ENCODE peak calls at places on chromosomes 13 and 19, in nine cellular contexts. One of them, this sample, is unnamed.

GRCh38 chr19:19782783-19783182 is 38.8 kb downstream of the ZNF506 start:
- DNase-seq in astrocyte of the spinal cord: no peak
- DNase-seq in tibial artery: no peak
- DNase-seq in RWPE1: no peak
- DNase-seq in uterus: no peak
- DNase-seq in GM20000: no peak
- DNase-seq in Peyer's patch: no peak
- DNase-seq in dorsolateral prefrontal cortex: no peak
- DNase-seq in progenitor cell of endocrine pancreas: no peak
- DNase-seq in this sample: no peak

GRCh38 chr13:101915755-101916107 is 463.3 kb downstream of the ITGBL1 start:
- DNase-seq in astrocyte of the spinal cord: no peak
- DNase-seq in tibial artery: no peak
- DNase-seq in RWPE1: no peak
- DNase-seq in uterus: no peak
- DNase-seq in GM20000: no peak
- DNase-seq in Peyer's patch: no peak
- DNase-seq in dorsolateral prefrontal cortex: no peak
- DNase-seq in progenitor cell of endocrine pancreas: no peak
- DNase-seq in this sample: peak

GRCh38 chr19:2385053-2385721 is 25.1 kb downstream of the TMPRSS9 start:
- DNase-seq in astrocyte of the spinal cord: peak
- DNase-seq in tibial artery: no peak
- DNase-seq in RWPE1: peak
- DNase-seq in uterus: no peak
- DNase-seq in GM20000: peak
- DNase-seq in Peyer's patch: no peak
- DNase-seq in dorsolateral prefrontal cortex: no peak
- DNase-seq in progenitor cell of endocrine pancreas: no peak
- DNase-seq in this sample: peak

GRCh38 chr13:98155475-98156111 is 12.7 kb downstream of the FARP1 start:
- DNase-seq in astrocyte of the spinal cord: peak
- DNase-seq in tibial artery: no peak
- DNase-seq in RWPE1: no peak
- DNase-seq in uterus: no peak
- DNase-seq in GM20000: no peak
- DNase-seq in Peyer's patch: no peak
- DNase-seq in dorsolateral prefrontal cortex: no peak
- DNase-seq in progenitor cell of endocrine pancreas: no peak
- DNase-seq in this sample: no peak

GRCh38 chr19:19461671-19462622 is 53.4 kb downstream of the TSSK6 start:
- DNase-seq in astrocyte of the spinal cord: peak
- DNase-seq in tibial artery: peak
- DNase-seq in RWPE1: no peak
- DNase-seq in uterus: peak
- DNase-seq in GM20000: no peak
- DNase-seq in Peyer's patch: no peak
- DNase-seq in dorsolateral prefrontal cortex: no peak
- DNase-seq in progenitor cell of endocrine pancreas: peak
- DNase-seq in this sample: peak

GRCh38 chr13:99307648-99308339 is 595 bp upstream of the GPR183 start:
- DNase-seq in astrocyte of the spinal cord: peak
- DNase-seq in tibial artery: peak
- DNase-seq in RWPE1: peak
- DNase-seq in uterus: no peak
- DNase-seq in GM20000: no peak
- DNase-seq in Peyer's patch: peak
- DNase-seq in dorsolateral prefrontal cortex: no peak
- DNase-seq in progenitor cell of endocrine pancreas: no peak
- DNase-seq in this sample: no peak

GRCh38 chr19:3359850-3360493 is 6.4 kb upstream of the NFIC start:
- DNase-seq in astrocyte of the spinal cord: no peak
- DNase-seq in tibial artery: no peak
- DNase-seq in RWPE1: no peak
- DNase-seq in uterus: no peak
- DNase-seq in GM20000: peak
- DNase-seq in Peyer's patch: no peak
- DNase-seq in dorsolateral prefrontal cortex: no peak
- DNase-seq in progenitor cell of endocrine pancreas: no peak
- DNase-seq in this sample: no peak

GRCh38 chr19:16885166-16885565 is 3.6 kb upstream of the F2RL3 start:
- DNase-seq in astrocyte of the spinal cord: no peak
- DNase-seq in tibial artery: no peak
- DNase-seq in RWPE1: no peak
- DNase-seq in uterus: no peak
- DNase-seq in GM20000: no peak
- DNase-seq in Peyer's patch: no peak
- DNase-seq in dorsolateral prefrontal cortex: no peak
- DNase-seq in progenitor cell of endocrine pancreas: no peak
- DNase-seq in this sample: no peak

GRCh38 chr13:80444240-80445015 is 103.5 kb upstream of the SPRY2 start:
- DNase-seq in astrocyte of the spinal cord: no peak
- DNase-seq in tibial artery: no peak
- DNase-seq in RWPE1: no peak
- DNase-seq in uterus: no peak
- DNase-seq in GM20000: no peak
- DNase-seq in Peyer's patch: no peak
- DNase-seq in dorsolateral prefrontal cortex: no peak
- DNase-seq in progenitor cell of endocrine pancreas: no peak
- DNase-seq in this sample: no peak

GRCh38 chr19:3506384-3507340 is 551 bp downstream of the FZR1 start:
- DNase-seq in astrocyte of the spinal cord: no peak
- DNase-seq in tibial artery: peak
- DNase-seq in RWPE1: no peak
- DNase-seq in uterus: peak
- DNase-seq in GM20000: peak
- DNase-seq in Peyer's patch: peak
- DNase-seq in dorsolateral prefrontal cortex: no peak
- DNase-seq in progenitor cell of endocrine pancreas: no peak
- DNase-seq in this sample: no peak

GRCh38 chr13:110250258-110250891 is 56.6 kb downstream of the COL4A1 start:
- DNase-seq in astrocyte of the spinal cord: peak
- DNase-seq in tibial artery: peak
- DNase-seq in RWPE1: no peak
- DNase-seq in uterus: peak
- DNase-seq in GM20000: no peak
- DNase-seq in Peyer's patch: no peak
- DNase-seq in dorsolateral prefrontal cortex: no peak
- DNase-seq in progenitor cell of endocrine pancreas: no peak
- DNase-seq in this sample: no peak

GRCh38 chr13:97185751-97186150 is 36.4 kb upstream of the MBNL2 start:
- DNase-seq in astrocyte of the spinal cord: no peak
- DNase-seq in tibial artery: no peak
- DNase-seq in RWPE1: no peak
- DNase-seq in uterus: no peak
- DNase-seq in GM20000: no peak
- DNase-seq in Peyer's patch: no peak
- DNase-seq in dorsolateral prefrontal cortex: no peak
- DNase-seq in progenitor cell of endocrine pancreas: no peak
- DNase-seq in this sample: no peak

GRCh38 chr19:16660763-16661479 is at the start of gene TMEM38A:
- DNase-seq in astrocyte of the spinal cord: no peak
- DNase-seq in tibial artery: peak
- DNase-seq in RWPE1: peak
- DNase-seq in uterus: peak
- DNase-seq in GM20000: peak
- DNase-seq in Peyer's patch: peak
- DNase-seq in dorsolateral prefrontal cortex: no peak
- DNase-seq in progenitor cell of endocrine pancreas: peak
- DNase-seq in this sample: peak

GRCh38 chr13:37534181-37534580 is 64.4 kb downstream of the POSTN start:
- DNase-seq in astrocyte of the spinal cord: peak
- DNase-seq in tibial artery: no peak
- DNase-seq in RWPE1: peak
- DNase-seq in uterus: no peak
- DNase-seq in GM20000: no peak
- DNase-seq in Peyer's patch: no peak
- DNase-seq in dorsolateral prefrontal cortex: no peak
- DNase-seq in progenitor cell of endocrine pancreas: no peak
- DNase-seq in this sample: no peak

GRCh38 chr13:33328691-33329090 is 43.1 kb upstream of the STARD13 start:
- DNase-seq in astrocyte of the spinal cord: no peak
- DNase-seq in tibial artery: no peak
- DNase-seq in RWPE1: no peak
- DNase-seq in uterus: no peak
- DNase-seq in GM20000: no peak
- DNase-seq in Peyer's patch: no peak
- DNase-seq in dorsolateral prefrontal cortex: no peak
- DNase-seq in progenitor cell of endocrine pancreas: no peak
- DNase-seq in this sample: no peak

GRCh38 chr19:17618919-17619318 is 63.5 kb downstream of the COLGALT1 start:
- DNase-seq in astrocyte of the spinal cord: no peak
- DNase-seq in tibial artery: no peak
- DNase-seq in RWPE1: no peak
- DNase-seq in uterus: no peak
- DNase-seq in GM20000: no peak
- DNase-seq in Peyer's patch: no peak
- DNase-seq in dorsolateral prefrontal cortex: no peak
- DNase-seq in progenitor cell of endocrine pancreas: no peak
- DNase-seq in this sample: no peak

GRCh38 chr19:44585371-44586141 is 27.8 kb upstream of the IGSF23 start:
- DNase-seq in astrocyte of the spinal cord: peak
- DNase-seq in tibial artery: no peak
- DNase-seq in RWPE1: peak
- DNase-seq in uterus: no peak
- DNase-seq in GM20000: no peak
- DNase-seq in Peyer's patch: no peak
- DNase-seq in dorsolateral prefrontal cortex: no peak
- DNase-seq in progenitor cell of endocrine pancreas: no peak
- DNase-seq in this sample: no peak
- TF ChIP-seq CTCF in astrocyte of the spinal cord: no peak
- TF ChIP-seq CTCF in tibial artery: no peak
- TF ChIP-seq CTCF in RWPE1: no peak
- TF ChIP-seq CTCF in uterus: no peak
- TF ChIP-seq CTCF in GM20000: no peak
- TF ChIP-seq CTCF in Peyer's patch: no peak
- TF ChIP-seq CTCF in dorsolateral prefrontal cortex: no peak
- TF ChIP-seq CTCF in progenitor cell of endocrine pancreas: no peak
- TF ChIP-seq CTCF in this sample: no peak

DNA sequence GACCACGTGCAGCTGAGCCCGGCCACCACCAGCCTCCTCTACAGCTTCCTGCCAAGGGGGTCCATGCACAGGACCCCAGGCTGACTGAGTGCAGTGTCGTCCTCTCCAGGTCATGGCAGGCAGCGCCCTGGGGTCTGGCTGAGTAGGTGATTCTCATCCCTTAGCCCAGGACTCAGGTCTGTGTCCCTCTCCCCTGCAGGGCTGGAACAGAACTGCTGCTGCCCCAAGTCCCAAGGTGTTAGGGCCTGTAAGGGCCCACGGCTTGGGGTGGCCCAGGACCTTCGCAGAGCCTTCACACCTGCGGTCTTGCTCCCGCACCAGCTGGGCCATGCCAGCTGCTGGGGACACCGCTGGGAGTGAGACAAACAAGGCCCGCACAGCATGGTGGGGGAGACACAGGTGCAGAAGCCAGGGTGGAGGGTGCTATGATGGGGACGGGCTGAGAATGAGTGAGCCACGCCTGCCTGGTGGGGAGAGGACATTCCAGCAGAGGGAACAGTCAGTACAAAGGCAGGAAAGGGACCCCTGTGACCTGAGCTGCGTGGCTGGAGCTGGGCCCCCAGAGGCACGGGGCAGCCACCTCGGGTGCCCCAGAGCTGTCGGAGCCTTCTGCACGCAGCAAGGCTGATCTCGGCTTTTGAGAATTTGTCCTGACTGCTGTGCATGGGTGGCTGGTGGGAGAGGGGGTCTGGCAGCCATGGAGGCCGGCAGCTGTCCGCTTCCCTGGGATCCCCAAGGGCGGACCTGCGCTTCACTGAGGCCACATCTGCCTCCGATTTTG is 11.9 kb downstream of the PLEKHF1 start:
- DNase-seq in astrocyte of the spinal cord: no peak
- DNase-seq in tibial artery: no peak
- DNase-seq in RWPE1: no peak
- DNase-seq in uterus: no peak
- DNase-seq in GM20000: no peak
- DNase-seq in Peyer's patch: no peak
- DNase-seq in dorsolateral prefrontal cortex: peak
- DNase-seq in progenitor cell of endocrine pancreas: no peak
- DNase-seq in this sample: peak
- TF ChIP-seq CTCF in astrocyte of the spinal cord: no peak
- TF ChIP-seq CTCF in tibial artery: no peak
- TF ChIP-seq CTCF in RWPE1: no peak
- TF ChIP-seq CTCF in uterus: no peak
- TF ChIP-seq CTCF in GM20000: no peak
- TF ChIP-seq CTCF in Peyer's patch: no peak
- TF ChIP-seq CTCF in dorsolateral prefrontal cortex: no peak
- TF ChIP-seq CTCF in progenitor cell of endocrine pancreas: peak
- TF ChIP-seq CTCF in this sample: no peak

DNA sequence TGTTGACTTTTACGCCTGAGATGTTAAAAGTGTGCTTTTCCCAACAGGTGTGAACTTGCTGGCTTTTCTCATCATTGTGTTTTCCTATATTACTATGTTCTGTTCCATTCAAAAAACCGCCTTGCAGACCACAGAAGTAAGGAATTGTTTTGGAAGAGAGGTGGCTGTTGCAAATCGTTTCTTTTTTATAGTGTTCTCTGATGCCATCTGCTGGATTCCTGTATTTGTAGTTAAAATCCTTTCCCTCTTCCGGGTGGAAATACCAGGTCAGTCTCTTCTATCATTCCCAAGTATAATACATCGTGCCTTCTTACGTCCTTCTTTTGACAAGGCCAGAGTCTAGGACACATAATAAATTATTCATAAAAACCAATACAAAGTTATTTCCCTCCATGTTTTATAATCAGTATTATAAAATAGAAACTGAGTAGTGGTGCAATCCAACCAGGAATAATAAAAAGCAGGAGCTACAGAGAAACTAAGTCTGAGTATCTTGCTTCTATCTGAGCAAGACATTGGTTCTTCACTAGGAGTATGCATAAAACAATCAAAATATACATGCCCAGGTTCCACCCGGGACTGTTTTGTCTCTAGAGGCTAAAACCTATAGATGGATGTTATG is 57.9 kb downstream of the RXFP2 start:
- DNase-seq in astrocyte of the spinal cord: peak
- DNase-seq in tibial artery: no peak
- DNase-seq in RWPE1: peak
- DNase-seq in uterus: no peak
- DNase-seq in GM20000: no peak
- DNase-seq in Peyer's patch: no peak
- DNase-seq in dorsolateral prefrontal cortex: no peak
- DNase-seq in progenitor cell of endocrine pancreas: no peak
- DNase-seq in this sample: no peak
- TF ChIP-seq CTCF in astrocyte of the spinal cord: peak
- TF ChIP-seq CTCF in tibial artery: peak
- TF ChIP-seq CTCF in RWPE1: peak
- TF ChIP-seq CTCF in uterus: peak
- TF ChIP-seq CTCF in GM20000: no peak
- TF ChIP-seq CTCF in Peyer's patch: no peak
- TF ChIP-seq CTCF in dorsolateral prefrontal cortex: peak
- TF ChIP-seq CTCF in progenitor cell of endocrine pancreas: peak
- TF ChIP-seq CTCF in this sample: no peak

DNA sequence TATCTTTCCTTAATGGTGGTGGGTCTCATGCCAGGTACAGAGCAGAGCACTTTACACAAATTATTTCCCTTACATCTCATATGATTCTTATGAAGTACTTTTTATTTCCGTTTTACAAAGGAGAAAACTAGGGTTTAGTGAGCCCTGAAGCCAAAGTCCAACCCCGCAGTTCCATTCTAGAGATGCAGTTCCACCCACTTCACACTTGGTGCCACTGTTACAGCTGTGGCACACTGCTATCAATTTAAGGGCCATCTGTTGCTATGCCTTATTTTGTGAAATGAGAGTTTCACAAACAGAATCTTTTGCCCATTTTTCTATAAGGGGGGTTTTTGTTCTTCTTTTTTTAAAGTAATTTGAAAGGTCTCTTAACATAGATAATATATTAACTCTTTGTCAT is 12.9 kb downstream of the MIPEP start:
- DNase-seq in astrocyte of the spinal cord: no peak
- DNase-seq in tibial artery: no peak
- DNase-seq in RWPE1: no peak
- DNase-seq in uterus: no peak
- DNase-seq in GM20000: no peak
- DNase-seq in Peyer's patch: no peak
- DNase-seq in dorsolateral prefrontal cortex: no peak
- DNase-seq in progenitor cell of endocrine pancreas: no peak
- DNase-seq in this sample: no peak
- TF ChIP-seq CTCF in astrocyte of the spinal cord: peak
- TF ChIP-seq CTCF in tibial artery: no peak
- TF ChIP-seq CTCF in RWPE1: peak
- TF ChIP-seq CTCF in uterus: no peak
- TF ChIP-seq CTCF in GM20000: peak
- TF ChIP-seq CTCF in Peyer's patch: peak
- TF ChIP-seq CTCF in dorsolateral prefrontal cortex: peak
- TF ChIP-seq CTCF in progenitor cell of endocrine pancreas: peak
- TF ChIP-seq CTCF in this sample: peak